ENCODE peak calls at places on chromosomes 4 and X, in five cellular contexts. G, P, K, N and U are unnamed samples.

GRCh38 chr4:109979932-109980717 is 67.4 kb downstream of the EGF start:
- DNase-seq in K (peak), G (no peak), P (no peak), N (no peak), U (no peak)

GRCh38 chr4:172547724-172548123 is 620.9 kb upstream of the GALNT7 start:
- DNase-seq in N (no peak), G (no peak), P (no peak), K (no peak), U (no peak)

GRCh38 chr4:137421796-137422195 is 110.5 kb downstream of the PCDH18 start:
- DNase-seq in G (no peak), P (no peak), K (no peak), N (no peak), U (no peak)

GRCh38 chr4:128376303-128376702 is 88.7 kb upstream of the PGRMC2 start:
- DNase-seq in G (no peak), P (no peak), K (no peak), N (no peak), U (no peak)

GRCh38 chrX:49659771-49660170 is 36.0 kb downstream of the PAGE1 start:
- DNase-seq in G (no peak), K (no peak), P (no peak), N (no peak), U (no peak)

GRCh38 chr4:44256414-44256813 is 192.2 kb downstream of the KCTD8 start:
- DNase-seq in K (no peak), P (no peak), G (no peak), N (no peak), U (no peak)

GRCh38 chr4:144356941-144357381 is 216.4 kb upstream of the GYPA start:
- DNase-seq in N (no peak), P (peak), K (no peak), G (no peak), U (no peak)

GRCh38 chr4:1171306-1172227 is 816 bp downstream of the SPON2 start:
- DNase-seq in G (no peak), K (no peak), P (peak), N (peak), U (no peak)

GRCh38 chrX:124209792-124210576 is 122.5 kb upstream of the TEX13D start:
- DNase-seq in P (no peak), N (no peak), K (no peak), G (no peak), U (no peak)

GRCh38 chr4:124423160-124423559 is 289.4 kb downstream of the ANKRD50 start:
- DNase-seq in N (no peak), P (no peak), K (no peak), G (no peak), U (no peak)

GRCh38 chrX:1883772-1884171 is 268.9 kb downstream of the ASMT start:
- DNase-seq in P (no peak), N (no peak), G (no peak), K (no peak), U (no peak)

GRCh38 chr4:85548116-85548515 is 73.2 kb downstream of the ARHGAP24 start:
- DNase-seq in P (no peak), G (no peak), N (no peak), K (no peak), U (no peak)

GRCh38 chr4:37400326-37400881 is 155.9 kb downstream of the NWD2 start:
- DNase-seq in K (no peak), N (peak), G (no peak), P (no peak), U (no peak)

GRCh38 chrX:2608638-2609430 is 82.3 kb upstream of the CD99 start:
- DNase-seq in P (peak), G (peak), K (peak), N (peak), U (no peak)

GRCh38 chr4:52837716-52838558 is 24.2 kb upstream of the RASL11B start:
- DNase-seq in K (peak), N (no peak), P (no peak), G (no peak), U (no peak)

GRCh38 chrX:150041208-150041607 is 102.9 kb upstream of the EOLA2 start:
- DNase-seq in N (no peak), P (no peak), K (no peak), G (no peak), U (no peak)

GRCh38 chr4:130233377-130234047 is 1137.6 kb downstream of the C4orf33 start:
- DNase-seq in K (peak), G (no peak), N (peak), P (no peak), U (no peak)

GRCh38 chr4:123233409-123233808 is 163.2 kb upstream of the SPRY1 start:
- DNase-seq in K (no peak), N (no peak), G (no peak), P (no peak), U (no peak)

GRCh38 chr4:123232439-123232838 is 164.2 kb upstream of the SPRY1 start:
- DNase-seq in N (no peak), G (no peak), K (peak), P (no peak), U (no peak)

GRCh38 chr4:123230061-123230460 is 166.5 kb upstream of the SPRY1 start:
- DNase-seq in N (no peak), K (no peak), G (no peak), P (no peak), U (no peak)

GRCh38 chr4:123234966-123235365 is 161.6 kb upstream of the SPRY1 start:
- DNase-seq in N (no peak), K (no peak), P (no peak), G (no peak), U (no peak)

DNA sequence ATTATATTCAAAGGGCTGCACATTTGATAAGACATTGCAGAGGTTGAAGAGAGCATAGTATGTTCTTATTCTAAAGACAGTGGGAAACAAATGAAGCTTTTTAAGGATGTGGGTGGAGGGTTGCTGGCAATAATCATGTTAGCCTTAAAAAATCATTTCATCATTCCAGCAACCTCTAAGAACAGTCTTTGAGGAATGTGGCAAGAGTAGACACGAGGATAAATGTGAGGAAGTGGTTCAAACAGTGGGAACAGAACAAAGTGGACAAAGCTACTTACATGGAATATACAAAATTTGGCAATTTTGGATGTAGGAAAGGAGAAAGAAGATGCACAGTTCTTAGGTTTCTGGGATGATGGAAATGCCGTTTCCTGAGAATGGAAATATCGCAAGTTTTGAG is 167.3 kb upstream of the SPRY1 start:
- DNase-seq in G (no peak), P (no peak), K (no peak), N (no peak), U (no peak)
- TF ChIP-seq CTCF in G (no peak), P (no peak), K (no peak), N (no peak), U (no peak)

DNA sequence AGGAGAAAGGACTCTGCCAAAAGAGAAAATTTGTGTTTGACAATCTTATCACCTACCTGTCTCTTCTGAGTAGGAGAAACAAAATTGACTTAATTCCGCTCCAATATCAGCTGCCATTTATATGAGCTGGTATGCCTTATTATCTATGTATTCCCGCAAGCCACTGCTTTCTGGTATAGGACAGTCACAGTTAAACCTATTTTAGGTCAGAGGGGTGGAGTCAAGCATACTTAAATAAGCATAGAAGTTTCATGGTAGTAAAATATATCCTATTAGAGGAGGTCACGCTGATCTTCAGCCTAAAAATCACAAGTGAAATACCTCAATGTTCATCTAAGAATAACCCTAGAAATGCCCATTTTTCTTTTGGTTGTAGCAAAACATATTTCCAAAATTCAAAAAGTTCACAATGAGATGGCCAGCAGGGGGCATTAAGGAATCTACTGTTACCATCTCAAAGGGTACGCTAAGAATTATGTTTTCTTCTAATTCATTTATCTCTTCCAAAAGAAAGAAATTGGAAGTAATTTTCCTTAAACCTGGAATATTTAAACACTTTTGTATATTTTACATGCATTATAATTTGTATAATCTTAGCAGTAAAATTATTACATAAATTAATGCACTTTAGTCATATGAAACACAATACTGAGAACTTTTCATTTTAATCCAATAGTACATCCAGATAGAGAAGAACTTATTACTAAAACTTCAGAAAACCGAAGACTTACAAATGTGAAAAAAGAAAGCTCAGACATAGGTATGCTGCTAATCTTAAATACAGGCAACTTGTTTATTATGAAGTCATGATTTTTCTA is 10.5 kb downstream of the PPAT start:
- DNase-seq in G (no peak), P (no peak), K (no peak), N (peak), U (no peak)
- TF ChIP-seq CTCF in G (peak), P (peak), K (peak), N (peak), U (peak)

GRCh38 chr4:2788532-2789103 is 4.3 kb upstream of the SH3BP2 start:
- DNase-seq in P (no peak), K (no peak), N (no peak), G (no peak), U (peak)

GRCh38 chr4:2786794-2787229 is 6.1 kb upstream of the SH3BP2 start:
- DNase-seq in K (no peak), G (no peak), P (no peak), N (no peak), U (peak)

GRCh38 chr4:2788101-2788500 is 4.8 kb upstream of the SH3BP2 start:
- DNase-seq in P (no peak), G (no peak), N (no peak), K (no peak), U (peak)

GRCh38 chr4:2786152-2786671 is 6.7 kb upstream of the SH3BP2 start:
- DNase-seq in N (peak), P (no peak), K (no peak), G (no peak), U (peak)

DNA sequence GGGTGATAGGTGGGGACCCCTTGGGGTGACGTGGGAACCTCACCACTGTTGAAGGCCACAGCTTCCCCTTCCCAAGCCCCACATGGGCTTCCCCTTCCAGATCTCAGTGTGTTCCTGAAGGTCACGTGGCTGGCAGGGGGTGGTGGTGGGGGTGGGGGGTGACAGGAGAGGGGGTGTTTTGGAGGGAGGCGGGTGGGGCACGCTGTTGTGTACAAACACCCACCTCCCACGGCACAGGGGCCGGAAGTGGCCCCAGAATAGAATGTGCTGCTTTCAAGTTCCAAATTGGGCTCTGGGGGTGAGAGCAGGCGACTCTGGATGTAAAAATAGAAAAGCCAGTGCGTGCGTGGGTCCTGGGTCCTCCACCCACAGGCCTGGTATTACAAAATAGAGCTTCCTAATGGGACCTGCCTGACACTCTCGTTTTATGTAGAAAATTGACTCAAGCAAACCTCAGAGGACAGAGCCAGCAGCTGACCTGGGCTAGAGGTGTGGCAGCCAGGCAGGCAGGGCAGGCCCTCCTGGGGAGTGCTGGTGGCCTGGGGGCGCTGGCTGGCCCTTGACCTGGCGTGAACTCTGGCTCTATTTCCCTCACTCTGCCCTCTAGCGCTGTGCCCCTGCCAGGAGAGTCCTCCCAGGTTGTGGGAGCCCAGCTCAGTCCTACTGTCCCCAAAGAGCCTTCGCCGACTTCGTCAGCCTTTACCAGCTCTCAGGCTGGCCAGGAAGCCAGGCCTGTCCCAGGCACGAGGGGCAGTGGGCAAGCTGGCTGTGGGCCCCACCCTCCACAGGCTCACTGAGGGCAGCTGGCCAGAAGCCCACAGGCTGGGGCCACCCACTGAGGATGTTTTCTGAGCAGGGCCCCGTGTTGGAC is 5.4 kb upstream of the SH3BP2 start:
- DNase-seq in N (peak), K (no peak), G (no peak), P (peak), U (no peak)
- TF ChIP-seq CTCF in N (no peak), K (no peak), G (no peak), P (no peak), U (no peak)

GRCh38 chr4:179307297-179308136 is 1865.3 kb upstream of the AGA start:
- DNase-seq in G (peak), P (no peak), K (peak), N (peak), U (no peak)
- TF ChIP-seq CTCF in G (peak), P (peak), K (peak), N (peak), U (peak)

DNA sequence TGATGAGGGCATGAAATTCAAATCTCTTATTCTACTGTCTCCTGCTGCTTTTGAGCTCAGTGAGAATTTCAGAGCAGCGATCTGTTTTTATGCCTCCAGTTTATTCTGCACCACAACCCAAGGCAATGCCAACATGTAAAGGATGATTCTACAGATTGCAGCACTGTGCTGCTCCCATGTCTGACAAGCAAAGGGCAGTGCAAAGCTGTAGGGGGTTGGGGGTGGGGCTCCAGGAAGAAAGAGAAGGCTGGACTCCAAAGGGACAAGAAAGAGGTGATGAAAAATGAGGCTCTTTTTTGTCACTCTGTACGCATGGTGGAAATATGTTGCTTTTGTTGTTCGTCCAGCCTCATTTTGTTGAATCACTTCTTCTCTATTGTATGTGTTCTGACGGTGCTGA is 254.6 kb downstream of the STIM2 start:
- DNase-seq in P (no peak), N (no peak), G (no peak), K (no peak), U (no peak)
- TF ChIP-seq CTCF in P (no peak), N (no peak), G (no peak), K (no peak), U (no peak)

DNA sequence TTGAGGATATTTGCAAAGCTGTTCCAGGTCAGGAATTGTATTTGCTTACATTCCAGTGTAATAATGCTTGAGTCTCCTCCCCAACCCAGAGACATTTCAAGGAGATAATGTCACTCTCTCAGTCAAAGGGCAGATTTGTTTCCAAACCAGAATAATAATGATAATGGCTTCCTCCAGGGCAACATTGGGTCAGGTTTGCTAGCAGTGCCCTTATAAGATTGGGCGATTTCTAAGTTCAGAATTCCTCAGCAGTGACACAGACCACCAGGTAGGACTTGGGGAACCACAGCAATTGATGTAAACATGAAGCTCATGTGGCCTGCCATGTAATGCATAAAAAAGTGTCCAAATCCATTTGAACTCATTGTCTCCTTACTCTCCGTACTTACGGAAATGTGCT is 125.2 kb downstream of the BMP15 start:
- DNase-seq in N (no peak), P (no peak), K (no peak), G (no peak), U (no peak)
- TF ChIP-seq CTCF in N (no peak), P (no peak), K (no peak), G (no peak), U (no peak)

DNA sequence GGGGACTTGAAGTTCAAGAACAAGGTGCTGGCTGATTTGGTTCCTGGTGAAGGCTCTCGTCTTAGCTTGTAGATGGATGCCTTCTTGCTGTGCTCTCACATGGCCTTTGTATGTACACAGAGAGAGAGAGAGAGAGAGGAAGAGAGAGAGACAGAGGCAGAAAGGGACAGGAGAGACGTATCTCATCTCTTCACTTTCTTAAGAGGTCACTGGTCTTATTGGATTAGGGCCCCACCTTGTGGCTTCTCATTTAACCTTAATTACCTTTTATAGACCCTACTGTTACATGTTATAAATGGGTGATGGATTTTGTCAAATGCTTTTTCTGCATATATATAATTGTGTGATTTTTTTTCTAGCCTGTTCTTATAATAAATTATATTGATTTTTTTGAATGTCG is 1444.2 kb downstream of the ADGRL3 start:
- DNase-seq in K (peak), N (no peak), G (no peak), P (no peak), U (no peak)
- TF ChIP-seq CTCF in K (peak), N (no peak), G (peak), P (no peak), U (peak)